ENCODE peak calls at places on chromosomes 12 and 14, in nine cellular contexts. One of them, this sample, is unnamed.

GRCh38 chr12:121814429-121815119 is 10.8 kb downstream of the SETD1B start:
- DNase-seq in nephron progenitor cell: no peak
- DNase-seq in small intestine: no peak
- DNase-seq in activated naive CD4-positive, alpha-beta T cell treated with anti-CD3 and anti-CD28 coated beads, Interleukin-2, amount 50 U/mL, for 16 hours: no peak
- DNase-seq in suprapubic skin: peak
- DNase-seq in activated CD8-positive, alpha-beta memory T cell treated with anti-CD3 and anti-CD28 coated beads, Interleukin-2, amount 50 U/mL, for 48 hours: no peak
- DNase-seq in HuH-7: no peak
- DNase-seq in naive B cell: no peak
- DNase-seq in naive thymus-derived CD8-positive, alpha-beta T cell: no peak
- DNase-seq in this sample: no peak

GRCh38 chr12:126033746-126034145 is 968.5 kb downstream of the AACS start:
- DNase-seq in nephron progenitor cell: no peak
- DNase-seq in small intestine: peak
- DNase-seq in activated naive CD4-positive, alpha-beta T cell treated with anti-CD3 and anti-CD28 coated beads, Interleukin-2, amount 50 U/mL, for 16 hours: no peak
- DNase-seq in suprapubic skin: no peak
- DNase-seq in activated CD8-positive, alpha-beta memory T cell treated with anti-CD3 and anti-CD28 coated beads, Interleukin-2, amount 50 U/mL, for 48 hours: no peak
- DNase-seq in HuH-7: no peak
- DNase-seq in naive B cell: no peak
- DNase-seq in naive thymus-derived CD8-positive, alpha-beta T cell: no peak
- DNase-seq in this sample: no peak

GRCh38 chr14:75279153-75279738 is 618 bp downstream of the FOS start:
- DNase-seq in nephron progenitor cell: peak
- DNase-seq in small intestine: peak
- DNase-seq in activated naive CD4-positive, alpha-beta T cell treated with anti-CD3 and anti-CD28 coated beads, Interleukin-2, amount 50 U/mL, for 16 hours: peak
- DNase-seq in suprapubic skin: peak
- DNase-seq in activated CD8-positive, alpha-beta memory T cell treated with anti-CD3 and anti-CD28 coated beads, Interleukin-2, amount 50 U/mL, for 48 hours: peak
- DNase-seq in HuH-7: no peak
- DNase-seq in naive B cell: peak
- DNase-seq in naive thymus-derived CD8-positive, alpha-beta T cell: peak
- DNase-seq in this sample: no peak

GRCh38 chr12:11813422-11813813 is 163.9 kb downstream of the ETV6 start:
- DNase-seq in nephron progenitor cell: no peak
- DNase-seq in small intestine: no peak
- DNase-seq in activated naive CD4-positive, alpha-beta T cell treated with anti-CD3 and anti-CD28 coated beads, Interleukin-2, amount 50 U/mL, for 16 hours: no peak
- DNase-seq in suprapubic skin: no peak
- DNase-seq in activated CD8-positive, alpha-beta memory T cell treated with anti-CD3 and anti-CD28 coated beads, Interleukin-2, amount 50 U/mL, for 48 hours: no peak
- DNase-seq in HuH-7: no peak
- DNase-seq in naive B cell: no peak
- DNase-seq in naive thymus-derived CD8-positive, alpha-beta T cell: no peak
- DNase-seq in this sample: no peak

GRCh38 chr12:60257063-60257462 is 661.2 kb downstream of the SLC16A7 start:
- DNase-seq in nephron progenitor cell: no peak
- DNase-seq in small intestine: no peak
- DNase-seq in activated naive CD4-positive, alpha-beta T cell treated with anti-CD3 and anti-CD28 coated beads, Interleukin-2, amount 50 U/mL, for 16 hours: no peak
- DNase-seq in suprapubic skin: no peak
- DNase-seq in activated CD8-positive, alpha-beta memory T cell treated with anti-CD3 and anti-CD28 coated beads, Interleukin-2, amount 50 U/mL, for 48 hours: no peak
- DNase-seq in HuH-7: no peak
- DNase-seq in naive B cell: no peak
- DNase-seq in naive thymus-derived CD8-positive, alpha-beta T cell: no peak
- DNase-seq in this sample: peak

GRCh38 chr12:82896286-82896685 is 209.6 kb downstream of the TMTC2 start:
- DNase-seq in nephron progenitor cell: no peak
- DNase-seq in small intestine: peak
- DNase-seq in activated naive CD4-positive, alpha-beta T cell treated with anti-CD3 and anti-CD28 coated beads, Interleukin-2, amount 50 U/mL, for 16 hours: no peak
- DNase-seq in suprapubic skin: no peak
- DNase-seq in activated CD8-positive, alpha-beta memory T cell treated with anti-CD3 and anti-CD28 coated beads, Interleukin-2, amount 50 U/mL, for 48 hours: no peak
- DNase-seq in HuH-7: no peak
- DNase-seq in naive B cell: no peak
- DNase-seq in naive thymus-derived CD8-positive, alpha-beta T cell: no peak
- DNase-seq in this sample: no peak

GRCh38 chr14:106511411-106512198 is 985.2 kb downstream of the TMEM121 start:
- DNase-seq in nephron progenitor cell: no peak
- DNase-seq in small intestine: no peak
- DNase-seq in activated naive CD4-positive, alpha-beta T cell treated with anti-CD3 and anti-CD28 coated beads, Interleukin-2, amount 50 U/mL, for 16 hours: no peak
- DNase-seq in suprapubic skin: no peak
- DNase-seq in activated CD8-positive, alpha-beta memory T cell treated with anti-CD3 and anti-CD28 coated beads, Interleukin-2, amount 50 U/mL, for 48 hours: no peak
- DNase-seq in HuH-7: no peak
- DNase-seq in naive B cell: no peak
- DNase-seq in naive thymus-derived CD8-positive, alpha-beta T cell: no peak
- DNase-seq in this sample: no peak

GRCh38 chr12:13211859-13212664 is 15.5 kb downstream of the EMP1 start:
- DNase-seq in nephron progenitor cell: peak
- DNase-seq in small intestine: peak
- DNase-seq in activated naive CD4-positive, alpha-beta T cell treated with anti-CD3 and anti-CD28 coated beads, Interleukin-2, amount 50 U/mL, for 16 hours: peak
- DNase-seq in suprapubic skin: no peak
- DNase-seq in activated CD8-positive, alpha-beta memory T cell treated with anti-CD3 and anti-CD28 coated beads, Interleukin-2, amount 50 U/mL, for 48 hours: peak
- DNase-seq in HuH-7: peak
- DNase-seq in naive B cell: peak
- DNase-seq in naive thymus-derived CD8-positive, alpha-beta T cell: peak
- DNase-seq in this sample: no peak

GRCh38 chr12:26017484-26018211 is 59.2 kb downstream of the RASSF8 start:
- DNase-seq in nephron progenitor cell: peak
- DNase-seq in small intestine: peak
- DNase-seq in activated naive CD4-positive, alpha-beta T cell treated with anti-CD3 and anti-CD28 coated beads, Interleukin-2, amount 50 U/mL, for 16 hours: no peak
- DNase-seq in suprapubic skin: no peak
- DNase-seq in activated CD8-positive, alpha-beta memory T cell treated with anti-CD3 and anti-CD28 coated beads, Interleukin-2, amount 50 U/mL, for 48 hours: no peak
- DNase-seq in HuH-7: peak
- DNase-seq in naive B cell: no peak
- DNase-seq in naive thymus-derived CD8-positive, alpha-beta T cell: peak
- DNase-seq in this sample: peak

GRCh38 chr12:6847676-6848075 is 3.4 kb downstream of the CDCA3 start:
- DNase-seq in nephron progenitor cell: no peak
- DNase-seq in small intestine: no peak
- DNase-seq in activated naive CD4-positive, alpha-beta T cell treated with anti-CD3 and anti-CD28 coated beads, Interleukin-2, amount 50 U/mL, for 16 hours: no peak
- DNase-seq in suprapubic skin: no peak
- DNase-seq in activated CD8-positive, alpha-beta memory T cell treated with anti-CD3 and anti-CD28 coated beads, Interleukin-2, amount 50 U/mL, for 48 hours: no peak
- DNase-seq in HuH-7: no peak
- DNase-seq in naive B cell: no peak
- DNase-seq in naive thymus-derived CD8-positive, alpha-beta T cell: no peak
- DNase-seq in this sample: no peak

GRCh38 chr12:68619541-68619940 is 8.8 kb downstream of the RAP1B start:
- DNase-seq in nephron progenitor cell: no peak
- DNase-seq in small intestine: no peak
- DNase-seq in activated naive CD4-positive, alpha-beta T cell treated with anti-CD3 and anti-CD28 coated beads, Interleukin-2, amount 50 U/mL, for 16 hours: no peak
- DNase-seq in suprapubic skin: no peak
- DNase-seq in activated CD8-positive, alpha-beta memory T cell treated with anti-CD3 and anti-CD28 coated beads, Interleukin-2, amount 50 U/mL, for 48 hours: no peak
- DNase-seq in HuH-7: no peak
- DNase-seq in naive B cell: no peak
- DNase-seq in naive thymus-derived CD8-positive, alpha-beta T cell: no peak
- DNase-seq in this sample: no peak

GRCh38 chr12:19234171-19234704 is 104.7 kb downstream of the PLEKHA5 start:
- DNase-seq in nephron progenitor cell: no peak
- DNase-seq in small intestine: no peak
- DNase-seq in activated naive CD4-positive, alpha-beta T cell treated with anti-CD3 and anti-CD28 coated beads, Interleukin-2, amount 50 U/mL, for 16 hours: no peak
- DNase-seq in suprapubic skin: no peak
- DNase-seq in activated CD8-positive, alpha-beta memory T cell treated with anti-CD3 and anti-CD28 coated beads, Interleukin-2, amount 50 U/mL, for 48 hours: no peak
- DNase-seq in HuH-7: no peak
- DNase-seq in naive B cell: no peak
- DNase-seq in naive thymus-derived CD8-positive, alpha-beta T cell: no peak
- DNase-seq in this sample: no peak

This sample was measured in HTR-8/SVneo.